ENCODE peak calls at places on chromosomes 16 and 17, in five cellular contexts. N is uterus, C is AG09309, Q is WERI-Rb-1, P is mammary epithelial cell. F is an unnamed sample.

GRCh38 chr17:58956997-58957724 is 149.5 kb downstream of the TRIM37 start:
- DNase-seq in Q (no peak), P (peak; percentile 61), N (no peak), C (no peak), F (peak; percentile 60)

GRCh38 chr17:17800504-17801021 is 36.2 kb downstream of the SREBF1 start:
- DNase-seq in Q (no peak), P (no peak), N (no peak), C (no peak), F (no peak)

GRCh38 chr17:36869441-36869840 is 67.8 kb upstream of the LHX1 start:
- DNase-seq in C (no peak), N (no peak), P (no peak), Q (no peak), F (no peak)

GRCh38 chr17:44095647-44096496 is 25.3 kb downstream of the G6PC3 start:
- DNase-seq in C (peak; percentile 70), N (peak; percentile 76), P (peak; percentile 68), Q (peak; percentile 99), F (peak; percentile 81)

GRCh38 chr17:16406742-16407674 is 8.4 kb upstream of the TRPV2 start:
- DNase-seq in P (no peak), Q (no peak), C (no peak), N (peak; percentile 47), F (no peak)

GRCh38 chr17:49588726-49589555 is 13.3 kb downstream of the NXPH3 start:
- DNase-seq in N (no peak), C (no peak), Q (no peak), P (no peak), F (no peak)

GRCh38 chr16:20925780-20926179 is 25.2 kb downstream of the LYRM1 start:
- DNase-seq in C (no peak), P (no peak), Q (no peak), N (no peak), F (no peak)

GRCh38 chr17:4028436-4028835 is 64.2 kb upstream of the ATP2A3 start:
- DNase-seq in P (no peak), C (no peak), Q (no peak), N (no peak), F (no peak)

GRCh38 chr17:5055543-5055942 is 20.3 kb upstream of the SLC52A1 start:
- DNase-seq in C (no peak), Q (peak; percentile 65), P (no peak), N (no peak), F (no peak)

GRCh38 chr17:73773702-73774101 is 129.5 kb upstream of the SDK2 start:
- DNase-seq in P (no peak), C (no peak), Q (no peak), N (no peak), F (no peak)

GRCh38 chr16:64469906-64470702 is 651.8 kb downstream of the CDH11 start:
- DNase-seq in P (no peak), Q (no peak), C (no peak), N (no peak), F (peak; percentile 89)

GRCh38 chr16:906296-906695 is 64.5 kb downstream of the LMF1 start:
- DNase-seq in P (no peak), C (no peak), Q (no peak), N (no peak), F (no peak)

GRCh38 chr16:72848759-72849664 is 198.9 kb downstream of the ZFHX3 start:
- DNase-seq in Q (no peak), P (peak; percentile 81), N (peak; percentile 82), C (peak; percentile 71), F (peak; percentile 76)

GRCh38 chr16:13377143-13377542 is 475.7 kb downstream of the SHISA9 start:
- DNase-seq in P (peak; percentile 3), C (no peak), Q (no peak), N (no peak), F (no peak)

DNA sequence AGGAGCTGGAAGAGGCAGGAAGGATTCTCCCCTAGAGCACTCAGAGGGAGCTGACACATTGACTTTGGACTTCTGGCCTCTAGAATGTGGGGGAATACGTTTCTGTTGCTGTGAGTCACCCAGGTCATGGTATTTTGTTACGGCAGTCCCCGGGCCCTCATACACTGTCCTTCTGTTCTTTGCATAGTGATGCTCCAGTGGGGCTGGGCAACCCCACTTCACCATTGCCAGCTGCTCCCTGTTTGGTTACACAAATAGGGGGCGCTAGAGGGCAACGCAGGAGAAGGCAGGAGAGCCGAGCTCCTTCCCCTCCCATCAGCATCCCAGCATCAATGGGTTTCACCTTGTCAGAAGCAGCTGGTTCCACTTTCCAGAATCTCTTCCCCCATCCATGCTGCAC is 257.7 kb upstream of the FOXF1 start:
- DNase-seq in Q (peak; percentile 60), C (no peak), N (no peak), P (peak; percentile 9), F (no peak)
- TF ChIP-seq CTCF in Q (peak; percentile 73), C (peak; percentile 58), N (no peak), P (peak; percentile 45), F (no peak)

GRCh38 chr16:24993722-24994686 is 21.2 kb downstream of the ARHGAP17 start:
- DNase-seq in Q (no peak), N (no peak), P (peak; percentile 87), C (peak; percentile 75), F (peak; percentile 93)
- H3K4me3 ChIP-seq in Q (no peak overlapping the region), N (no peak overlapping the region), P (no peak overlapping the region), C (no peak overlapping the region), F (no peak overlapping the region)

GRCh38 chr17:76104140-76104895 is 731 bp upstream of the EXOC7 start:
- DNase-seq in N (no peak), Q (no peak), C (no peak), P (no peak), F (no peak)

GRCh38 chr17:76102944-76103273 is 678 bp downstream of the EXOC7 start:
- DNase-seq in P (peak; percentile 13), N (no peak), Q (no peak), C (no peak), F (peak; percentile 20)

GRCh38 chr17:76104896-76105231 is 1.3 kb upstream of the EXOC7 start:
- DNase-seq in Q (no peak), C (no peak), P (no peak), N (no peak), F (no peak)

GRCh38 chr17:76103274-76104139 is at the start of gene EXOC7:
- DNase-seq in C (peak; percentile 52), P (peak; percentile 83), N (peak; percentile 88), Q (peak; percentile 95), F (peak; percentile 76)

GRCh38 chr17:76107507-76107906 is 3.9 kb upstream of the EXOC7 start:
- DNase-seq in C (no peak), N (no peak), P (no peak), Q (no peak), F (peak; percentile 33)
- TF ChIP-seq CTCF in C (peak; percentile 9), N (no peak), P (peak; percentile 15), Q (no peak), F (no peak)

DNA sequence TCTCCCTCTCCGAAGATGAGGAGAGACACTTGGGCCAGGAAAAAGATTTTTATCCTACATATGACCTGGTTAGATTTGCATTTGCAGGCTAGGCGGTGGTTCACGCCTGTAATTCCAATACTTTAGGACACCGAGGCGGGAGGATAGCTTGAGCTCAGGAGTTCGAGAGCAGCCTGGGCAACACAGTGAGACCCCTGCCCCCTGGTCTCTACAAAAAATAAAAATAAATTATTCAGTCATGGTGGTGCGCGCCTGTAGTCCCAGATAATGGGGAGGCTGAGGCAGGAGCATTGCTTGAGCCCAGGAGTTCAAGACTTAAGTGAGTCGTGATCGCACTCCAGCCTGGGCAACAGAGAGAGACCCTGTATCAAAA is 7.9 kb upstream of the THAP11 start:
- DNase-seq in P (no peak), Q (no peak), C (no peak), N (no peak), F (no peak)
- H3K4me3 ChIP-seq in P (peak overlapping the region; percentile 70), Q (peak overlapping the region; percentile 83), C (no peak overlapping the region), N (peak overlapping the region; percentile 89), F (no peak overlapping the region)

GRCh38 chr16:9012848-9013507 is 49.3 kb upstream of the USP7 start:
- DNase-seq in Q (peak; percentile 85), N (no peak), C (no peak), P (no peak), F (no peak)
- TF ChIP-seq CTCF in Q (peak; percentile 59), N (no peak), C (no peak), P (no peak), F (no peak)

GRCh38 chr16:61366006-61366405 is 670.2 kb downstream of the CDH8 start:
- DNase-seq in N (no peak), P (no peak), Q (no peak), C (no peak), F (no peak)
- H3K4me3 ChIP-seq in N (no peak overlapping the region), P (no peak overlapping the region), Q (no peak overlapping the region), C (no peak overlapping the region), F (no peak overlapping the region)

GRCh38 chr16:85454171-85454883 is 158.8 kb upstream of the GSE1 start:
- DNase-seq in N (no peak), P (no peak), Q (peak; percentile 35), C (no peak), F (no peak)
- TF ChIP-seq CTCF in N (no peak), P (no peak), Q (no peak), C (no peak), F (no peak)

GRCh38 chr16:12329246-12329995 is 352.9 kb downstream of the SNX29 start:
- DNase-seq in Q (no peak), N (no peak), P (no peak), C (no peak), F (no peak)

GRCh38 chr16:12327971-12328726 is 351.6 kb downstream of the SNX29 start:
- DNase-seq in C (no peak), Q (no peak), P (no peak), N (no peak), F (no peak)

GRCh38 chr16:12332553-12332952 is 356.0 kb downstream of the SNX29 start:
- DNase-seq in C (no peak), P (no peak), N (no peak), Q (no peak), F (no peak)

GRCh38 chr16:12330977-12331376 is 354.4 kb downstream of the SNX29 start:
- DNase-seq in Q (no peak), C (no peak), N (peak; percentile 24), P (no peak), F (no peak)

GRCh38 chr16:12330541-12330940 is 354.0 kb downstream of the SNX29 start:
- DNase-seq in Q (no peak), C (no peak), P (no peak), N (no peak), F (no peak)
- H3K4me3 ChIP-seq in Q (no peak overlapping the region), C (no peak overlapping the region), P (no peak overlapping the region), N (no peak overlapping the region), F (no peak overlapping the region)

F was measured in bronchial epithelial cell.